ENCODE peak calls at places on chromosomes 6 and 20, in nine cellular contexts. Q is B cell; G is left ventricle myocardium superior; V is astrocyte of the spinal cord; D is AG04450; K is stimulated activated CD4-positive, alpha-beta T cell treated with anti-CD3 and anti-CD28 coated beads, Interleukin-4, amount 100 ng/mL, for 4 hours; N is left cardiac atrium; J is hypothalamus; U is mesenchymal stem cell. Y is an unnamed sample.

GRCh38 chr6:164827537-164827936 is 481.9 kb downstream of the C6orf118 start:
- DNase-seq in D (no peak), Q (no peak), G (no peak), J (no peak), U (no peak), K (no peak), N (no peak), V (no peak), Y (no peak)

GRCh38 chr6:82362868-82363267 is 749 bp upstream of the TPBG start:
- DNase-seq in U (no peak), D (peak; percentile 81), J (no peak), V (peak; percentile 90), Q (no peak), N (no peak), G (no peak), K (no peak), Y (no peak)

GRCh38 chr20:25437153-25437581 is 29.7 kb downstream of the GINS1 start:
- DNase-seq in K (no peak), U (no peak), V (peak; percentile 13), J (no peak), G (no peak), Q (no peak), N (no peak), D (no peak), Y (no peak)

GRCh38 chr6:155177369-155177961 is 86.3 kb upstream of the CLDN20 start:
- DNase-seq in V (peak; percentile 84), D (peak; percentile 55), Q (peak; percentile 66), G (no peak), N (no peak), J (no peak), K (no peak), U (peak; percentile 78), Y (peak; percentile 87)

GRCh38 chr20:64099880-64100565 is 7.3 kb downstream of the NPBWR2 start:
- DNase-seq in D (no peak), K (no peak), N (no peak), U (no peak), Q (peak; percentile 73), G (peak; percentile 12), J (no peak), V (no peak), Y (no peak)

GRCh38 chr6:32972353-32973143 is 4.2 kb downstream of the BRD2 start:
- DNase-seq in U (no peak), J (peak; percentile 72), Q (peak; percentile 65), D (no peak), N (peak; percentile 53), K (peak; percentile 45), V (no peak), G (peak; percentile 57), Y (peak; percentile 24)

GRCh38 chr20:49675368-49676151 is 38.1 kb downstream of the B4GALT5 start:
- DNase-seq in V (no peak), G (no peak), U (no peak), D (no peak), N (no peak), J (no peak), Q (no peak), K (no peak), Y (no peak)

GRCh38 chr6:136280032-136280609 is 9.5 kb downstream of the BCLAF1 start:
- DNase-seq in U (no peak), V (no peak), Q (no peak), D (no peak), G (no peak), K (no peak), J (no peak), N (no peak), Y (no peak)

GRCh38 chr20:59010995-59011873 is 4.2 kb upstream of the CTSZ start:
- DNase-seq in Q (no peak), D (peak; percentile 23), G (peak; percentile 38), J (no peak), K (no peak), N (peak; percentile 63), V (peak; percentile 92), U (peak; percentile 83), Y (peak; percentile 97)

GRCh38 chr6:139533166-139533565 is 158.7 kb upstream of the CITED2 start:
- DNase-seq in J (no peak), D (no peak), K (no peak), U (no peak), V (no peak), G (no peak), Q (no peak), N (no peak), Y (no peak)

GRCh38 chr6:25332671-25333071 is 53.5 kb downstream of the CARMIL1 start:
- DNase-seq in D (no peak), J (no peak), V (no peak), N (no peak), K (no peak), U (no peak), Q (peak; percentile 28), G (no peak), Y (no peak)

GRCh38 chr6:23414204-23414501 is 711.9 kb upstream of the NRSN1 start:
- DNase-seq in Q (no peak), D (peak; percentile 74), K (no peak), J (no peak), N (no peak), U (peak; percentile 80), G (no peak), V (peak; percentile 72), Y (peak; percentile 29)

GRCh38 chr6:111625099-111625416 is 19.4 kb upstream of the TRAF3IP2 start:
- DNase-seq in K (no peak), G (no peak), Q (no peak), J (no peak), U (no peak), D (no peak), V (no peak), N (no peak), Y (no peak)

GRCh38 chr6:157116420-157116819 is 206.9 kb downstream of the TMEM242 start:
- DNase-seq in U (no peak), Q (no peak), K (no peak), V (no peak), J (no peak), N (no peak), G (no peak), D (no peak), Y (no peak)

GRCh38 chr6:43614396-43614730 is 14.7 kb downstream of the GTPBP2 start:
- DNase-seq in V (no peak), J (no peak), D (no peak), G (no peak), K (no peak), Q (no peak), U (no peak), N (no peak), Y (no peak)

GRCh38 chr6:43771210-43771857 is 1.3 kb downstream of the VEGFA start:
- DNase-seq in N (peak; percentile 79), U (peak; percentile 59), G (peak; percentile 82), Q (peak; percentile 74), V (peak; percentile 51), K (peak; percentile 84), D (no peak), J (peak; percentile 53), Y (peak; percentile 67)

GRCh38 chr20:11721411-11721810 is 196.3 kb upstream of the BTBD3 start:
- DNase-seq in G (no peak), V (no peak), J (no peak), D (no peak), Q (no peak), K (no peak), U (no peak), N (no peak), Y (no peak)

GRCh38 chr6:30061766-30062458 is 847 bp downstream of the POLR1H start:
- DNase-seq in Q (no peak), D (no peak), G (no peak), V (peak; percentile 29), U (peak; percentile 57), J (no peak), K (no peak), N (no peak), Y (peak; percentile 41)

GRCh38 chr6:69732640-69733039 is 64.2 kb downstream of the LMBRD1 start:
- DNase-seq in U (peak; percentile 13), Q (peak; percentile 39), J (no peak), G (no peak), V (peak; percentile 8), K (no peak), N (no peak), D (no peak), Y (peak; percentile 11)

GRCh38 chr6:127481628-127482027 is 22.4 kb upstream of the KIAA0408 start:
- DNase-seq in K (no peak), V (peak; percentile 75), G (no peak), D (no peak), J (no peak), N (no peak), Q (no peak), U (peak; percentile 29), Y (peak; percentile 66)

GRCh38 chr20:45945678-45946148 is 11.2 kb downstream of the PCIF1 start:
- DNase-seq in K (no peak), Q (no peak), D (no peak), G (peak; percentile 30), J (no peak), V (peak; percentile 64), N (no peak), U (peak; percentile 33), Y (no peak)

GRCh38 chr6:129853996-129854711 is 7.0 kb downstream of the TMEM244 start:
- DNase-seq in G (no peak), N (no peak), J (no peak), U (peak; percentile 64), Q (no peak), V (peak; percentile 76), D (no peak), K (no peak), Y (peak; percentile 30)

GRCh38 chr20:2137552-2138201 is 36.0 kb downstream of the STK35 start:
- DNase-seq in N (no peak), K (no peak), U (peak; percentile 97), V (peak; percentile 53), G (no peak), Q (no peak), D (peak; percentile 37), J (no peak), Y (peak; percentile 5)

GRCh38 chr6:97440590-97441176 is 157.7 kb upstream of the MMS22L start:
- DNase-seq in U (peak; percentile 16), N (no peak), D (no peak), Q (no peak), V (peak; percentile 38), K (no peak), J (peak; percentile 71), G (no peak), Y (peak; percentile 41)

GRCh38 chr20:51639206-51639832 is 96.8 kb upstream of the NFATC2 start:
- DNase-seq in J (peak; percentile 55), V (peak; percentile 70), D (no peak), G (peak; percentile 70), N (peak; percentile 73), Q (peak; percentile 64), U (peak; percentile 71), K (peak; percentile 30), Y (peak; percentile 92)

GRCh38 chr6:37696220-37696840 is 1.4 kb downstream of the MDGA1 start:
- DNase-seq in K (no peak), J (no peak), Q (peak; percentile 60), D (no peak), G (peak; percentile 54), N (peak; percentile 39), V (peak; percentile 51), U (peak; percentile 54), Y (peak; percentile 48)

GRCh38 chr20:39795401-39796272 is 833.5 kb downstream of the DHX35 start:
- DNase-seq in K (no peak), N (peak; percentile 28), J (no peak), V (peak; percentile 28), Q (no peak), U (peak; percentile 9), G (peak; percentile 25), D (peak; percentile 4), Y (no peak)

GRCh38 chr6:2973656-2974055 is 2.3 kb upstream of the SERPINB6 start:
- DNase-seq in D (no peak), V (no peak), N (no peak), K (no peak), J (no peak), G (no peak), U (no peak), Q (no peak), Y (no peak)

GRCh38 chr6:13191461-13191860 is 136.9 kb downstream of the TBC1D7 start:
- DNase-seq in N (no peak), Q (no peak), G (no peak), J (no peak), K (no peak), U (no peak), D (no peak), V (no peak), Y (no peak)

GRCh38 chr20:47003223-47003622 is 108.6 kb downstream of the EYA2 start:
- DNase-seq in J (no peak), N (no peak), D (no peak), U (no peak), Q (no peak), K (no peak), V (no peak), G (no peak), Y (no peak)

GRCh38 chr6:32137454-32137853 is 7.4 kb upstream of the FKBPL start:
- DNase-seq in V (no peak), J (no peak), D (no peak), K (no peak), Q (no peak), N (no peak), G (no peak), U (no peak), Y (no peak)

Y was measured in dermis blood vessel endothelial cell.